ENCODE peak calls at places on chromosome 1, in seven cellular contexts. F is AG10803; Z is activated CD8-positive, alpha-beta memory T cell treated with anti-CD3 and anti-CD28 coated beads, Interleukin-2, amount 10 ng/mL, durations not matched to agents 7 days and 5 days; D is left cardiac atrium; U is hippocampal formation; C is stimulated activated CD4-positive, alpha-beta T cell treated with anti-CD3 and anti-CD28 coated beads, Interleukin-4, amount 100 ng/mL, for 48 hours; N is astrocyte of the cerebellum. E is an unnamed sample.

GRCh38 chr1:89881415-89882058 is 60.7 kb downstream of the LRRC8D start:
- DNase-seq in F (no peak), Z (no peak), D (no peak), U (no peak), C (no peak), N (no peak), E (no peak)

GRCh38 chr1:94316836-94317789 is 79.7 kb upstream of the ARHGAP29 start:
- DNase-seq in F (no peak), Z (no peak), D (peak; percentile 40), U (no peak), C (no peak), N (no peak), E (no peak)

GRCh38 chr1:243396876-243397275 is 141.0 kb downstream of the SDCCAG8 start:
- DNase-seq in F (no peak), Z (no peak), D (no peak), U (no peak), C (no peak), N (no peak), E (no peak)

GRCh38 chr1:4668738-4669700 is 14.6 kb downstream of the AJAP1 start:
- DNase-seq in F (peak; percentile 92), Z (no peak), D (no peak), U (no peak), C (no peak), N (no peak), E (no peak)

GRCh38 chr1:115411388-115412063 is 73.5 kb upstream of the NGF start:
- DNase-seq in F (peak; percentile 86), Z (no peak), D (no peak), U (no peak), C (no peak), N (peak; percentile 52), E (peak; percentile 54)

GRCh38 chr1:220121791-220122530 is 28.0 kb downstream of the IARS2 start:
- DNase-seq in F (no peak), Z (no peak), D (no peak), U (no peak), C (no peak), N (no peak), E (no peak)

GRCh38 chr1:77057994-77058585 is 161.1 kb downstream of the PIGK start:
- DNase-seq in F (no peak), Z (no peak), D (no peak), U (no peak), C (no peak), N (no peak), E (no peak)

GRCh38 chr1:42214447-42214871 is 49.9 kb upstream of the GUCA2A start:
- DNase-seq in F (peak; percentile 66), Z (no peak), D (peak; percentile 32), U (no peak), C (no peak), N (peak; percentile 44), E (no peak)

GRCh38 chr1:101112051-101112770 is 86.6 kb upstream of the DPH5 start:
- DNase-seq in F (no peak), Z (peak; percentile 80), D (peak; percentile 71), U (peak; percentile 2), C (peak; percentile 22), N (no peak), E (no peak)

GRCh38 chr1:89566761-89567174 is 42.1 kb downstream of the LRRC8B start:
- DNase-seq in F (no peak), Z (no peak), D (peak; percentile 62), U (peak; percentile 24), C (no peak), N (no peak), E (no peak)

GRCh38 chr1:204152310-204153044 is 633 bp upstream of the ETNK2 start:
- DNase-seq in F (no peak), Z (no peak), D (peak; percentile 39), U (no peak), C (no peak), N (no peak), E (no peak)

GRCh38 chr1:71695820-71696219 is 586.5 kb downstream of the NEGR1 start:
- DNase-seq in F (peak; percentile 36), Z (no peak), D (no peak), U (no peak), C (no peak), N (no peak), E (no peak)

GRCh38 chr1:115275216-115275615 is 62.8 kb downstream of the NGF start:
- DNase-seq in F (no peak), Z (no peak), D (no peak), U (no peak), C (no peak), N (no peak), E (no peak)

GRCh38 chr1:30798389-30798951 is 40.9 kb upstream of the LAPTM5 start:
- DNase-seq in F (no peak), Z (no peak), D (peak; percentile 61), U (peak; percentile 45), C (no peak), N (no peak), E (no peak)

GRCh38 chr1:163535807-163536206 is 214.1 kb downstream of the NUF2 start:
- DNase-seq in F (peak; percentile 56), Z (no peak), D (no peak), U (no peak), C (no peak), N (peak; percentile 11), E (peak; percentile 54)

GRCh38 chr1:116808476-116809180 is 54.4 kb downstream of the CD2 start:
- DNase-seq in F (peak; percentile 5), Z (peak; percentile 83), D (no peak), U (no peak), C (no peak), N (no peak), E (no peak)

GRCh38 chr1:41765109-41765655 is 153.5 kb downstream of the HIVEP3 start:
- DNase-seq in F (no peak), Z (no peak), D (no peak), U (no peak), C (no peak), N (no peak), E (no peak)

GRCh38 chr1:224223819-224224714 is 41.0 kb downstream of the DEGS1 start:
- DNase-seq in F (peak; percentile 76), Z (no peak), D (no peak), U (no peak), C (no peak), N (peak; percentile 74), E (peak; percentile 80)

GRCh38 chr1:241336335-241336734 is 20.7 kb downstream of the RGS7 start:
- DNase-seq in F (peak; percentile 5), Z (no peak), D (no peak), U (no peak), C (no peak), N (no peak), E (no peak)

GRCh38 chr1:107776898-107777663 is 187.9 kb downstream of the VAV3 start:
- DNase-seq in F (no peak), Z (no peak), D (no peak), U (no peak), C (no peak), N (no peak), E (no peak)

GRCh38 chr1:89273324-89273778 is 691 bp upstream of the GBP5 start:
- DNase-seq in F (no peak), Z (no peak), D (no peak), U (no peak), C (no peak), N (no peak), E (no peak)

GRCh38 chr1:103489881-103490280 is 35.6 kb upstream of the RNPC3 start:
- DNase-seq in F (peak; percentile 13), Z (no peak), D (no peak), U (no peak), C (no peak), N (peak; percentile 11), E (peak; percentile 21)

GRCh38 chr1:10891081-10891480 is 94.6 kb upstream of the CASZ1 start:
- DNase-seq in F (no peak), Z (no peak), D (no peak), U (no peak), C (no peak), N (no peak), E (no peak)

GRCh38 chr1:234216116-234216703 is 157.0 kb upstream of the COA6 start:
- DNase-seq in F (no peak), Z (no peak), D (no peak), U (no peak), C (no peak), N (no peak), E (no peak)

GRCh38 chr1:93839307-93839706 is 39.7 kb downstream of the DNTTIP2 start:
- DNase-seq in F (peak; percentile 88), Z (peak; percentile 25), D (peak; percentile 34), U (no peak), C (no peak), N (no peak), E (no peak)

GRCh38 chr1:107018445-107018844 is 38.0 kb upstream of the PRMT6 start:
- DNase-seq in F (no peak), Z (no peak), D (no peak), U (no peak), C (no peak), N (no peak), E (no peak)

GRCh38 chr1:12152106-12152891 is 14.5 kb upstream of the TNFRSF1B start:
- DNase-seq in F (no peak), Z (no peak), D (no peak), U (no peak), C (no peak), N (no peak), E (no peak)

GRCh38 chr1:155131285-155131684 is 3.6 kb downstream of the EFNA1 start:
- DNase-seq in F (no peak), Z (no peak), D (peak; percentile 62), U (no peak), C (no peak), N (no peak), E (no peak)

GRCh38 chr1:92784051-92784638 is 763 bp downstream of the EVI5 start:
- DNase-seq in F (peak; percentile 58), Z (peak; percentile 80), D (no peak), U (no peak), C (no peak), N (peak; percentile 18), E (no peak)

GRCh38 chr1:27031235-27032118 is 18.8 kb upstream of the TENT5B start:
- DNase-seq in F (peak; percentile 76), Z (no peak), D (peak; percentile 83), U (peak; percentile 32), C (no peak), N (no peak), E (no peak)

GRCh38 chr1:156465747-156466365 is 34.7 kb downstream of the MEF2D start:
- DNase-seq in F (no peak), Z (no peak), D (no peak), U (no peak), C (no peak), N (no peak), E (no peak)

GRCh38 chr1:107443860-107444259 is 303.0 kb downstream of the NTNG1 start:
- DNase-seq in F (no peak), Z (no peak), D (no peak), U (no peak), C (no peak), N (no peak), E (no peak)

GRCh38 chr1:97739596-97740103 is 181.2 kb downstream of the DPYD start:
- DNase-seq in F (peak; percentile 9), Z (no peak), D (no peak), U (no peak), C (no peak), N (no peak), E (no peak)

GRCh38 chr1:29416267-29416666 is 179.9 kb downstream of the PTPRU start:
- DNase-seq in F (no peak), Z (no peak), D (no peak), U (no peak), C (no peak), N (no peak), E (no peak)

GRCh38 chr1:36384542-36385409 is 948 bp downstream of the STK40 start:
- DNase-seq in F (peak; percentile 12), Z (peak; percentile 71), D (peak; percentile 56), U (no peak), C (no peak), N (no peak), E (no peak)

GRCh38 chr1:241391926-241392710 is 35.1 kb upstream of the RGS7 start:
- DNase-seq in F (no peak), Z (no peak), D (no peak), U (no peak), C (no peak), N (no peak), E (no peak)

GRCh38 chr1:88502814-88503339 is 181.2 kb upstream of the PKN2 start:
- DNase-seq in F (no peak), Z (no peak), D (no peak), U (no peak), C (no peak), N (no peak), E (no peak)

E was measured in HFF-Myc.